ENCODE peak calls at places on chromosomes 13 and 19, in six cellular contexts. L is CD8-positive, alpha-beta T cell; T is CD4-positive, alpha-beta memory T cell; R is endodermal cell; C is CD4-positive, CD25-positive, alpha-beta regulatory T cell; V is pancreas. G is an unnamed sample.

GRCh38 chr13:63699948-63700347 is 2284.3 kb upstream of the PCDH20 start:
- DNase-seq in T (no peak), V (no peak), C (no peak), R (no peak), L (no peak), G (no peak)

GRCh38 chr19:48539503-48540096 is 12.4 kb upstream of the SULT2B1 start:
- DNase-seq in V (no peak), R (no peak), T (no peak), L (no peak), C (no peak), G (peak; percentile 58)

GRCh38 chr13:95968906-95969305 is 84.3 kb downstream of the UGGT2 start:
- DNase-seq in L (no peak), T (no peak), C (no peak), V (no peak), R (no peak), G (no peak)

GRCh38 chr19:7978196-7978825 is 27.1 kb downstream of the ELAVL1 start:
- DNase-seq in V (no peak), L (no peak), T (no peak), C (no peak), R (no peak), G (no peak)

GRCh38 chr19:48510421-48511268 is 990 bp downstream of the LMTK3 start:
- DNase-seq in R (peak; percentile 91), C (peak; percentile 70), T (peak; percentile 73), L (peak; percentile 67), V (no peak), G (peak; percentile 74)

GRCh38 chr13:33078268-33078667 is 62.0 kb downstream of the KL start:
- DNase-seq in L (no peak), V (no peak), T (no peak), C (no peak), R (no peak), G (no peak)

GRCh38 chr13:66778461-66778860 is 451.7 kb downstream of the PCDH9 start:
- DNase-seq in R (no peak), C (no peak), L (no peak), V (no peak), T (no peak), G (no peak)

GRCh38 chr13:65378484-65378883 is 1851.7 kb downstream of the PCDH9 start:
- DNase-seq in R (no peak), C (no peak), T (no peak), L (no peak), V (no peak), G (no peak)

GRCh38 chr13:44734204-44734707 is 158.1 kb upstream of the TSC22D1 start:
- DNase-seq in L (no peak), C (no peak), V (peak; percentile 65), T (no peak), R (no peak), G (no peak)

GRCh38 chr13:110127986-110128511 is 178.9 kb downstream of the COL4A1 start:
- DNase-seq in C (no peak), R (no peak), V (no peak), L (no peak), T (no peak), G (no peak)

GRCh38 chr13:110125157-110125556 is 181.8 kb downstream of the COL4A1 start:
- DNase-seq in T (no peak), R (no peak), V (no peak), C (no peak), L (no peak), G (no peak)

GRCh38 chr13:110125613-110126272 is 181.2 kb downstream of the COL4A1 start:
- DNase-seq in V (no peak), T (no peak), C (no peak), R (no peak), L (no peak), G (no peak)

GRCh38 chr13:110128546-110128945 is 178.4 kb downstream of the COL4A1 start:
- DNase-seq in L (no peak), R (no peak), V (no peak), T (no peak), C (no peak), G (no peak)

GRCh38 chr13:110126391-110126961 is 180.5 kb downstream of the COL4A1 start:
- DNase-seq in T (no peak), V (no peak), R (peak; percentile 87), L (no peak), C (no peak), G (no peak)
- H3K4me3 ChIP-seq in T (no peak overlapping the region), V (no peak overlapping the region), R (no peak overlapping the region), L (no peak overlapping the region), C (no peak overlapping the region), G (no peak overlapping the region)

DNA sequence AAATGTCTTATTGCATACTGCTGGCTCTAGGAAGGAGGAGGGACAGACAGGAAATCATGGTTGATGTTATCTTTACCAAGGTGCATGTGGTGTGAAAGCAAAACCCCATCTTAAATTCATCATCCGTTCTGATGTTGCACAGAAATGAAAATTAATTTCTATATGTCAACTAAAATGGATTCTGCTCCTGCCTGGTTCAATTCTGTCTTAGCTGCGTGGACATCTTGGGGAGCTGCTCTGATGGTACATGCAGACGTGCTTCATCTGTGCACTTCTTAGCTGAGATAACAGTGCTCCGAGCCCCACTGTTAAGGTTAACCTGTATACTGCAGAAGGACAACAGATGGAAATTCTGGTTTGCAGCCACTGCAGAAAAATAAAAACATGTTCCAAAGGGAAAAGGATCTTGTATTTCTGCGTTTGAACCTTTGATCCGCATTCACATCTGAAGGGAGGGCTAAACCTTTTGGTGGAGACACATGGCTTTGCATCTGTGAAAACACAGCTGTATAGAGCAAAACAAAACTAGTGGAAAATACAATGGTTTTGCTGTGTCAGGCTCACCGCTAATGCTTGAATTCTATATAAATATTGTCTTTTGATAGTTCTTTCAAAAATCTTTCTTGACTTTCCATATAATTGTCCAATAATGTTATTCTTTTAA is 155.7 kb downstream of the TM9SF2 start:
- DNase-seq in R (no peak), C (peak; percentile 10), T (peak; percentile 82), L (no peak), V (no peak), G (peak; percentile 13)
- H3K27ac ChIP-seq in R (peak overlapping the region; percentile 8), C (peak overlapping the region; percentile 87), T (peak overlapping the region; percentile 76), L (peak overlapping the region; percentile 26), V (no peak overlapping the region), G (no peak overlapping the region)

GRCh38 chr19:50654882-50655281 is 5.6 kb downstream of the C19orf81 start:
- DNase-seq in V (no peak), L (no peak), T (no peak), C (no peak), R (no peak), G (no peak)

GRCh38 chr19:50658438-50659317 is 9.4 kb downstream of the C19orf81 start:
- DNase-seq in R (peak; percentile 97), L (peak; percentile 43), V (peak; percentile 57), C (peak; percentile 7), T (peak; percentile 49), G (peak; percentile 49)

GRCh38 chr19:50657672-50658437 is 8.6 kb downstream of the C19orf81 start:
- DNase-seq in T (peak; percentile 77), R (peak; percentile 100), C (peak; percentile 41), L (peak; percentile 62), V (peak; percentile 84), G (peak; percentile 55)

GRCh38 chr19:50659318-50660082 is 10.3 kb downstream of the C19orf81 start:
- DNase-seq in T (no peak), C (no peak), L (no peak), V (no peak), R (no peak), G (no peak)

DNA sequence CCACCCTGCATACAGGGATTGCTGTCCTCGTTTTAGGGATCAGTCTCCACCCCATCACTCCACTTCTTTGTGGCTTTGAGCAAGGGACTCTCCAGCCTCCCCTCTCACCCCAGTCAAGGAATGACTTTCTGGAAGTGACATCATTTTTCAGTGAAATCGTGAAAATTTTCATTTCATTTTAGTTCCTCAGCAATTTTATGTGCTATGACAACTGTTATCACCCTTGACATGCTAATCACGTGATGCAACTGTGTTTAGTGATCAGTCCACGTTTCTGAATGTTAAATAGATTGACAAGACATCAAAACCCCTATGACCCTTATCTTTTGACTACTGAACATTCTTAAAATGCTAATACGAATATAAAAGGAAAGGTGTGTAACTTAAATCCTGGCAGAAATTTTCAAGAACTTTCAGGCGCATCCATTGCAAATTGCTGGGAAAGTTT is 8.0 kb downstream of the C19orf81 start:
- DNase-seq in C (no peak), L (no peak), V (no peak), T (no peak), R (no peak), G (no peak)
- H3K4me3 ChIP-seq in C (no peak overlapping the region), L (no peak overlapping the region), V (no peak overlapping the region), T (no peak overlapping the region), R (peak overlapping the region; percentile 82), G (no peak overlapping the region)

DNA sequence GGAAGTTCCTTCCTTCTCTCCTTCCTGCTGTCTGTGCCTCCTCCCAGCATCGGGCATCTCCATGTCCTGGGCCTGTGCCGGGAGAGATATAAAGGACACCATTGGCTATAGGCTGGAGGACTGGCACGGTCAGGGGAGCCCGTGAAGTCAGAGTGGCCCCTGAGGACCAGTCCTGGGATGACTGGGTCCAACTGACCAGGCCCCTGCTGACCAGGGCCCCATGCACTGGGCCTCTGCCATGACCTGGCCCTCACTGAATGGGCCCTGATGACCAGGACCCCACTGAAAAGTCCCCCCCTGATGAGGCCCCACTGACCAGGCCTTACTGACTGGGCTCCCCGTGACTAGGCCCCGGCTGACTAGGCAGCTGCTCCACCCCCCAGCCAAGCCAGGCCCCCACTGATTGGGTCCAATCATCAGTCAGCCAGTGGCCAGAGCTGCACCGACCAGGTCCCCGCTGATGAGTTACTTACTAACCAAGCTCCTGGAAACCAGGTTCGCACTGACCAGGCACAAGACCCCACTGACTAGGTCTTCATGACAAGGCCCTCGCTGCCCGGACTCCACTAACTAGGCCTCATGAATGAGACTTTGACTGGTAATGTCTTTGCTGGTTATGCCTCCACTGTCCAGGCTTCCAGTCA is 20.0 kb upstream of the ZNF14 start:
- DNase-seq in T (no peak), V (no peak), R (no peak), C (no peak), L (no peak), G (no peak)
- H3K27ac ChIP-seq in T (no peak overlapping the region), V (no peak overlapping the region), R (no peak overlapping the region), C (no peak overlapping the region), L (no peak overlapping the region), G (no peak overlapping the region)

DNA sequence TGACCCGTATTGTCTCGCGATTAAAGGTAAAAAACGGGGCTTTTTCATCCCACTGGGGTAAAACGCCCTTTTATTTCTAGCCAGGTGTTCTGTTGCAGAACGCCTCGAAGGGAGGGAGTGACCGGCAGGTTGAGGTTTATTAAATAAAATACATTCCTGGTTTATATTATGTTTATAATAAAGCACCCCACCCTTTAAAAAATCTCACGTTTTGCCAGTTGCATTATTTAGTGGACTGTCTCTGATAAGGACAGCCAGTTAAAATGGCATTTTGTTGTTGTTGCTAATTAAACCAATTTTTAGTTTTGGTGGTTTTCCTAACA is 25.1 kb upstream of the ZNF850 start:
- DNase-seq in L (no peak), V (no peak), R (no peak), T (no peak), C (no peak), G (no peak)
- H3K4me3 ChIP-seq in L (peak overlapping the region; percentile 97), V (peak overlapping the region; percentile 30), R (peak overlapping the region; percentile 89), T (peak overlapping the region; percentile 94), C (peak overlapping the region; percentile 85), G (peak overlapping the region; percentile 64)

GRCh38 chr19:30419581-30420180 is 47.5 kb downstream of the ZNF536 start:
- DNase-seq in R (peak; percentile 52), L (no peak), C (no peak), T (no peak), V (no peak), G (no peak)
- H3K27ac ChIP-seq in R (no peak overlapping the region), L (no peak overlapping the region), C (no peak overlapping the region), T (no peak overlapping the region), V (no peak overlapping the region), G (no peak overlapping the region)